ENCODE peak calls at places on chromosomes 12 and 14, in seven cellular contexts. One of them, this sample, is unnamed.

GRCh38 chr12:4874671-4875070 is 35.0 kb upstream of the KCNA1 start:
- DNase-seq in lower lobe of right lung: no peak
- DNase-seq in left ventricle myocardium inferior: no peak
- DNase-seq in PC-3: no peak
- DNase-seq in colonic mucosa: no peak
- DNase-seq in GM10248: no peak
- DNase-seq in GM23338: no peak
- DNase-seq in this sample: no peak

GRCh38 chr12:10341892-10342509 is 34.3 kb downstream of the KLRD1 start:
- DNase-seq in lower lobe of right lung: no peak
- DNase-seq in colonic mucosa: no peak
- DNase-seq in GM10248: no peak
- DNase-seq in PC-3: no peak
- DNase-seq in left ventricle myocardium inferior: no peak
- DNase-seq in GM23338: no peak
- DNase-seq in this sample: no peak

GRCh38 chr12:49296836-49297694 is 2.1 kb downstream of the PRPH start:
- DNase-seq in lower lobe of right lung: peak; percentile 57
- DNase-seq in GM23338: peak; percentile 84
- DNase-seq in PC-3: peak; percentile 79
- DNase-seq in colonic mucosa: peak; percentile 72
- DNase-seq in GM10248: peak; percentile 73
- DNase-seq in left ventricle myocardium inferior: no peak
- DNase-seq in this sample: peak; percentile 79

GRCh38 chr14:93961610-93962009 is 14.8 kb downstream of the ASB2 start:
- DNase-seq in left ventricle myocardium inferior: no peak
- DNase-seq in GM23338: no peak
- DNase-seq in PC-3: no peak
- DNase-seq in colonic mucosa: no peak
- DNase-seq in lower lobe of right lung: no peak
- DNase-seq in GM10248: no peak
- DNase-seq in this sample: no peak

GRCh38 chr12:87931764-87932163 is 97.4 kb downstream of the C12orf50 start:
- DNase-seq in GM23338: no peak
- DNase-seq in colonic mucosa: no peak
- DNase-seq in GM10248: no peak
- DNase-seq in PC-3: peak; percentile 11
- DNase-seq in left ventricle myocardium inferior: no peak
- DNase-seq in lower lobe of right lung: no peak
- DNase-seq in this sample: no peak

GRCh38 chr12:31217356-31218130 is 108.4 kb downstream of the SINHCAF start:
- DNase-seq in PC-3: no peak
- DNase-seq in GM10248: no peak
- DNase-seq in left ventricle myocardium inferior: no peak
- DNase-seq in colonic mucosa: no peak
- DNase-seq in GM23338: peak; percentile 32
- DNase-seq in lower lobe of right lung: peak; percentile 41
- DNase-seq in this sample: no peak

GRCh38 chr14:104895786-104896642 is 28.7 kb upstream of the PLD4 start:
- DNase-seq in left ventricle myocardium inferior: peak; percentile 14
- DNase-seq in GM10248: no peak
- DNase-seq in GM23338: no peak
- DNase-seq in colonic mucosa: peak; percentile 18
- DNase-seq in PC-3: no peak
- DNase-seq in lower lobe of right lung: peak; percentile 81
- DNase-seq in this sample: peak; percentile 28

GRCh38 chr12:109572506-109572845 is 828 bp downstream of the MMAB start:
- DNase-seq in lower lobe of right lung: no peak
- DNase-seq in PC-3: no peak
- DNase-seq in left ventricle myocardium inferior: no peak
- DNase-seq in GM10248: no peak
- DNase-seq in GM23338: no peak
- DNase-seq in colonic mucosa: no peak
- DNase-seq in this sample: no peak

GRCh38 chr12:2435511-2435910 is 359.3 kb upstream of the FKBP4 start:
- DNase-seq in GM10248: no peak
- DNase-seq in colonic mucosa: no peak
- DNase-seq in left ventricle myocardium inferior: no peak
- DNase-seq in GM23338: no peak
- DNase-seq in PC-3: no peak
- DNase-seq in lower lobe of right lung: no peak
- DNase-seq in this sample: no peak

GRCh38 chr14:30221546-30221945 is 293.9 kb upstream of the PRKD1 start:
- DNase-seq in left ventricle myocardium inferior: no peak
- DNase-seq in colonic mucosa: no peak
- DNase-seq in PC-3: no peak
- DNase-seq in GM23338: no peak
- DNase-seq in lower lobe of right lung: no peak
- DNase-seq in GM10248: no peak
- DNase-seq in this sample: no peak

GRCh38 chr14:50452979-50453705 is 56.5 kb upstream of the CDKL1 start:
- DNase-seq in left ventricle myocardium inferior: no peak
- DNase-seq in lower lobe of right lung: no peak
- DNase-seq in colonic mucosa: no peak
- DNase-seq in GM23338: no peak
- DNase-seq in PC-3: peak; percentile 80
- DNase-seq in GM10248: no peak
- DNase-seq in this sample: no peak

GRCh38 chr12:92426346-92426745 is 276.4 kb upstream of the PLEKHG7 start:
- DNase-seq in left ventricle myocardium inferior: no peak
- DNase-seq in GM10248: no peak
- DNase-seq in GM23338: no peak
- DNase-seq in colonic mucosa: no peak
- DNase-seq in lower lobe of right lung: no peak
- DNase-seq in PC-3: no peak
- DNase-seq in this sample: no peak
- TF ChIP-seq CTCF in left ventricle myocardium inferior: no peak
- TF ChIP-seq CTCF in GM10248: no peak
- TF ChIP-seq CTCF in GM23338: no peak
- TF ChIP-seq CTCF in colonic mucosa: no peak
- TF ChIP-seq CTCF in lower lobe of right lung: no peak
- TF ChIP-seq CTCF in PC-3: no peak
- TF ChIP-seq CTCF in this sample: no peak

GRCh38 chr14:80636071-80636470 is 305.5 kb downstream of the CEP128 start:
- DNase-seq in GM10248: no peak
- DNase-seq in colonic mucosa: no peak
- DNase-seq in left ventricle myocardium inferior: no peak
- DNase-seq in GM23338: peak; percentile 63
- DNase-seq in lower lobe of right lung: no peak
- DNase-seq in PC-3: peak; percentile 50
- DNase-seq in this sample: no peak
- TF ChIP-seq CTCF in GM10248: no peak
- TF ChIP-seq CTCF in colonic mucosa: no peak
- TF ChIP-seq CTCF in left ventricle myocardium inferior: no peak
- TF ChIP-seq CTCF in GM23338: no peak
- TF ChIP-seq CTCF in lower lobe of right lung: no peak
- TF ChIP-seq CTCF in PC-3: peak; percentile 42
- TF ChIP-seq CTCF in this sample: no peak

GRCh38 chr14:38723277-38723676 is 379.8 kb downstream of the SEC23A start:
- DNase-seq in left ventricle myocardium inferior: no peak
- DNase-seq in GM23338: no peak
- DNase-seq in PC-3: no peak
- DNase-seq in colonic mucosa: no peak
- DNase-seq in GM10248: no peak
- DNase-seq in lower lobe of right lung: no peak
- DNase-seq in this sample: no peak
- TF ChIP-seq CTCF in left ventricle myocardium inferior: no peak
- TF ChIP-seq CTCF in GM23338: no peak
- TF ChIP-seq CTCF in PC-3: peak; percentile 32
- TF ChIP-seq CTCF in colonic mucosa: no peak
- TF ChIP-seq CTCF in GM10248: no peak
- TF ChIP-seq CTCF in lower lobe of right lung: no peak
- TF ChIP-seq CTCF in this sample: no peak

GRCh38 chr12:97943359-97943758 is 480.8 kb downstream of the RMST start:
- DNase-seq in lower lobe of right lung: no peak
- DNase-seq in GM10248: no peak
- DNase-seq in colonic mucosa: no peak
- DNase-seq in GM23338: peak; percentile 21
- DNase-seq in left ventricle myocardium inferior: no peak
- DNase-seq in PC-3: peak; percentile 13
- DNase-seq in this sample: no peak
- TF ChIP-seq CTCF in lower lobe of right lung: no peak
- TF ChIP-seq CTCF in GM10248: no peak
- TF ChIP-seq CTCF in colonic mucosa: no peak
- TF ChIP-seq CTCF in GM23338: peak; percentile 43
- TF ChIP-seq CTCF in left ventricle myocardium inferior: no peak
- TF ChIP-seq CTCF in PC-3: peak; percentile 33
- TF ChIP-seq CTCF in this sample: no peak

This sample was measured in GM13976.